ENCODE peak calls at places on chromosomes 4 and X, in six cellular contexts. One of them, this sample, is unnamed. For H3K4me1, the result is how much of the 10 kb centered on the place peaks cover.

GRCh38 chrX:10198254-10198653 is 41.5 kb downstream of the CLCN4 start:
- DNase-seq in pancreas: no peak
- DNase-seq in body of pancreas: no peak
- DNase-seq in sigmoid colon: no peak
- DNase-seq in colonic mucosa: no peak
- DNase-seq in mucosa of descending colon: no peak
- DNase-seq in this sample: no peak

GRCh38 chrX:129759576-129760061 is 20.1 kb upstream of the SASH3 start:
- DNase-seq in body of pancreas: no peak
- DNase-seq in pancreas: no peak
- DNase-seq in sigmoid colon: no peak
- DNase-seq in mucosa of descending colon: no peak
- DNase-seq in colonic mucosa: no peak
- DNase-seq in this sample: peak

GRCh38 chr4:170623899-170624298 is 534.1 kb upstream of the AADAT start:
- DNase-seq in colonic mucosa: no peak
- DNase-seq in body of pancreas: no peak
- DNase-seq in sigmoid colon: no peak
- DNase-seq in pancreas: no peak
- DNase-seq in mucosa of descending colon: no peak
- DNase-seq in this sample: no peak

GRCh38 chrX:74519870-74520269 is 94.6 kb downstream of the RLIM start:
- DNase-seq in body of pancreas: no peak
- DNase-seq in sigmoid colon: no peak
- DNase-seq in colonic mucosa: no peak
- DNase-seq in pancreas: no peak
- DNase-seq in mucosa of descending colon: no peak
- DNase-seq in this sample: no peak

GRCh38 chr4:47187608-47188007 is 156.2 kb downstream of the GABRB1 start:
- DNase-seq in mucosa of descending colon: no peak
- DNase-seq in body of pancreas: no peak
- DNase-seq in colonic mucosa: peak
- DNase-seq in sigmoid colon: no peak
- DNase-seq in pancreas: no peak
- DNase-seq in this sample: no peak

GRCh38 chrX:17592117-17592516 is 145.2 kb upstream of the SCML1 start:
- DNase-seq in pancreas: no peak
- DNase-seq in mucosa of descending colon: no peak
- DNase-seq in sigmoid colon: no peak
- DNase-seq in body of pancreas: no peak
- DNase-seq in colonic mucosa: no peak
- DNase-seq in this sample: no peak

GRCh38 chrX:15500497-15500966 is at the start of gene BMX:
- DNase-seq in pancreas: no peak
- DNase-seq in body of pancreas: no peak
- DNase-seq in mucosa of descending colon: no peak
- DNase-seq in sigmoid colon: no peak
- DNase-seq in colonic mucosa: no peak
- DNase-seq in this sample: peak

GRCh38 chr4:128385683-128386304 is 98.2 kb upstream of the PGRMC2 start:
- DNase-seq in pancreas: no peak
- DNase-seq in body of pancreas: no peak
- DNase-seq in sigmoid colon: no peak
- DNase-seq in colonic mucosa: no peak
- DNase-seq in mucosa of descending colon: no peak
- DNase-seq in this sample: no peak

GRCh38 chr4:59388359-59388758 is 1811.8 kb upstream of the ADGRL3 start:
- DNase-seq in body of pancreas: no peak
- DNase-seq in pancreas: no peak
- DNase-seq in sigmoid colon: no peak
- DNase-seq in mucosa of descending colon: no peak
- DNase-seq in colonic mucosa: no peak
- DNase-seq in this sample: no peak

GRCh38 chr4:86380176-86380724 is 20.4 kb upstream of the MAPK10 start:
- DNase-seq in pancreas: no peak
- DNase-seq in sigmoid colon: no peak
- DNase-seq in colonic mucosa: no peak
- DNase-seq in body of pancreas: no peak
- DNase-seq in mucosa of descending colon: no peak
- DNase-seq in this sample: no peak

GRCh38 chr4:89308161-89308500 is 531 bp upstream of the GPRIN3 start:
- DNase-seq in sigmoid colon: no peak
- DNase-seq in pancreas: no peak
- DNase-seq in mucosa of descending colon: no peak
- DNase-seq in colonic mucosa: no peak
- DNase-seq in body of pancreas: no peak
- DNase-seq in this sample: no peak

GRCh38 chr4:94307231-94307840 is 35.3 kb downstream of the HPGDS start:
- DNase-seq in mucosa of descending colon: no peak
- DNase-seq in body of pancreas: no peak
- DNase-seq in sigmoid colon: no peak
- DNase-seq in colonic mucosa: no peak
- DNase-seq in pancreas: no peak
- DNase-seq in this sample: no peak

GRCh38 chrX:107561468-107562215 is 66.7 kb upstream of the PRPS1 start:
- DNase-seq in colonic mucosa: no peak
- DNase-seq in sigmoid colon: no peak
- DNase-seq in pancreas: no peak
- DNase-seq in body of pancreas: no peak
- DNase-seq in mucosa of descending colon: no peak
- DNase-seq in this sample: no peak

GRCh38 chrX:11371106-11371505 is 77.9 kb downstream of the AMELX start:
- DNase-seq in body of pancreas: no peak
- DNase-seq in sigmoid colon: no peak
- DNase-seq in mucosa of descending colon: no peak
- DNase-seq in colonic mucosa: no peak
- DNase-seq in pancreas: no peak
- DNase-seq in this sample: no peak

GRCh38 chr4:73721901-73722300 is 18.5 kb upstream of the CXCL8 start:
- DNase-seq in body of pancreas: no peak
- DNase-seq in mucosa of descending colon: no peak
- DNase-seq in colonic mucosa: no peak
- DNase-seq in pancreas: no peak
- DNase-seq in sigmoid colon: no peak
- DNase-seq in this sample: no peak

GRCh38 chr4:5783486-5783885 is 72.5 kb downstream of the EVC start:
- DNase-seq in colonic mucosa: no peak
- DNase-seq in mucosa of descending colon: no peak
- DNase-seq in pancreas: no peak
- DNase-seq in body of pancreas: no peak
- DNase-seq in sigmoid colon: peak
- DNase-seq in this sample: peak

GRCh38 chr4:24849662-24850280 is 54.4 kb downstream of the SOD3 start:
- DNase-seq in mucosa of descending colon: no peak
- DNase-seq in pancreas: no peak
- DNase-seq in body of pancreas: no peak
- DNase-seq in colonic mucosa: no peak
- DNase-seq in sigmoid colon: no peak
- DNase-seq in this sample: no peak

GRCh38 chr4:5785806-5786680 is 75.0 kb downstream of the EVC start:
- DNase-seq in body of pancreas: no peak
- DNase-seq in mucosa of descending colon: no peak
- DNase-seq in colonic mucosa: no peak
- DNase-seq in sigmoid colon: peak
- DNase-seq in pancreas: no peak
- DNase-seq in this sample: peak

GRCh38 chr4:96895826-96896225 is 1055.9 kb downstream of the PDHA2 start:
- DNase-seq in pancreas: no peak
- DNase-seq in mucosa of descending colon: no peak
- DNase-seq in body of pancreas: no peak
- DNase-seq in sigmoid colon: no peak
- DNase-seq in colonic mucosa: no peak
- DNase-seq in this sample: no peak

GRCh38 chrX:72050011-72050410 is 81.7 kb downstream of the RTL5 start:
- DNase-seq in body of pancreas: no peak
- DNase-seq in mucosa of descending colon: no peak
- DNase-seq in colonic mucosa: no peak
- DNase-seq in sigmoid colon: no peak
- DNase-seq in pancreas: no peak
- DNase-seq in this sample: no peak

GRCh38 chr4:120691536-120691935 is 231.0 kb downstream of the PRDM5 start:
- DNase-seq in body of pancreas: no peak
- DNase-seq in sigmoid colon: no peak
- DNase-seq in colonic mucosa: no peak
- DNase-seq in pancreas: no peak
- DNase-seq in mucosa of descending colon: no peak
- DNase-seq in this sample: no peak

GRCh38 chr4:15893967-15894366 is 44.6 kb downstream of the FGFBP1 start:
- DNase-seq in colonic mucosa: no peak
- DNase-seq in body of pancreas: no peak
- DNase-seq in pancreas: no peak
- DNase-seq in mucosa of descending colon: no peak
- DNase-seq in sigmoid colon: no peak
- DNase-seq in this sample: no peak

GRCh38 chr4:48015216-48015615 is 1.3 kb downstream of the CNGA1 start:
- DNase-seq in pancreas: no peak
- DNase-seq in body of pancreas: no peak
- DNase-seq in sigmoid colon: no peak
- DNase-seq in mucosa of descending colon: no peak
- DNase-seq in colonic mucosa: no peak
- DNase-seq in this sample: no peak

GRCh38 chrX:39822133-39822748 is 275.5 kb downstream of the BCOR start:
- DNase-seq in colonic mucosa: no peak
- DNase-seq in sigmoid colon: no peak
- DNase-seq in mucosa of descending colon: no peak
- DNase-seq in pancreas: no peak
- DNase-seq in body of pancreas: no peak
- DNase-seq in this sample: no peak

GRCh38 chr4:11889099-11889498 is 460.4 kb upstream of the HS3ST1 start:
- DNase-seq in body of pancreas: no peak
- DNase-seq in colonic mucosa: no peak
- DNase-seq in pancreas: no peak
- DNase-seq in mucosa of descending colon: no peak
- DNase-seq in sigmoid colon: no peak
- DNase-seq in this sample: no peak

GRCh38 chrX:4379071-4379470 is 665.6 kb upstream of the PRKX start:
- DNase-seq in mucosa of descending colon: no peak
- DNase-seq in colonic mucosa: no peak
- DNase-seq in pancreas: no peak
- DNase-seq in sigmoid colon: no peak
- DNase-seq in body of pancreas: no peak
- DNase-seq in this sample: no peak

GRCh38 chr4:157290622-157291021 is 70.1 kb downstream of the GRIA2 start:
- DNase-seq in sigmoid colon: no peak
- DNase-seq in pancreas: no peak
- DNase-seq in colonic mucosa: no peak
- DNase-seq in mucosa of descending colon: no peak
- DNase-seq in body of pancreas: no peak
- DNase-seq in this sample: no peak

GRCh38 chrX:66676413-66676812 is 37.5 kb upstream of the EDA2R start:
- DNase-seq in colonic mucosa: no peak
- DNase-seq in pancreas: no peak
- DNase-seq in body of pancreas: no peak
- DNase-seq in sigmoid colon: no peak
- DNase-seq in mucosa of descending colon: no peak
- DNase-seq in this sample: no peak
- H3K4me3 ChIP-seq in colonic mucosa: no peak
- H3K4me3 ChIP-seq in pancreas: no peak
- H3K4me3 ChIP-seq in body of pancreas: no peak
- H3K4me3 ChIP-seq in sigmoid colon: no peak
- H3K4me3 ChIP-seq in mucosa of descending colon: no peak
- H3K4me3 ChIP-seq in this sample: no peak

DNA sequence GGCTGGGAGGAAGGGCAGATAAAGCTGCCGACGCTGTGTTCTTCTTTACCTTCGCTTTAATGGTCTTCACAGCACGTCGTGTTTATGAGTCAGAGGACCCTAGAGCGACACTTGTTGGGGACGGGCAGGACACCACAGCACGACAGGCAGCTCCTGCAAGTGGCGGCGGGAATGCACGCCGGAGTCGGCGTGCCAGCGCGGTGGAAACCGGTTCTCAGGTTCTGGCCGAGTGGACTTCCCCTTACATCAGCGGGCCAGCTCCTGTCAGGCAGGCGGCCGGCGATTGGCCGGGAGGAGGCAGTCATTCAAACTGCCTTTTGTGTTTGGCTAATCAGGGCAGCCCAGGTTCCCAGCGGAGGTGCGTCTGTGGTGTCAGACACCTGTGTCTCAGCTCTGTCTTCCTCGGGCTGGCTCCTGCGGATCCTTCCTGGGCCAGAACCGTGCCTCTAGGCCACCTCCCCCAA is 150.9 kb downstream of the SHROOM3 start:
- DNase-seq in body of pancreas: peak
- DNase-seq in pancreas: peak
- DNase-seq in mucosa of descending colon: peak
- DNase-seq in colonic mucosa: peak
- DNase-seq in sigmoid colon: peak
- DNase-seq in this sample: peak
- TF ChIP-seq CTCF in body of pancreas: no peak
- TF ChIP-seq CTCF in pancreas: peak
- TF ChIP-seq CTCF in mucosa of descending colon: no peak
- TF ChIP-seq CTCF in colonic mucosa: no peak
- TF ChIP-seq CTCF in sigmoid colon: no peak
- TF ChIP-seq CTCF in this sample: peak

DNA sequence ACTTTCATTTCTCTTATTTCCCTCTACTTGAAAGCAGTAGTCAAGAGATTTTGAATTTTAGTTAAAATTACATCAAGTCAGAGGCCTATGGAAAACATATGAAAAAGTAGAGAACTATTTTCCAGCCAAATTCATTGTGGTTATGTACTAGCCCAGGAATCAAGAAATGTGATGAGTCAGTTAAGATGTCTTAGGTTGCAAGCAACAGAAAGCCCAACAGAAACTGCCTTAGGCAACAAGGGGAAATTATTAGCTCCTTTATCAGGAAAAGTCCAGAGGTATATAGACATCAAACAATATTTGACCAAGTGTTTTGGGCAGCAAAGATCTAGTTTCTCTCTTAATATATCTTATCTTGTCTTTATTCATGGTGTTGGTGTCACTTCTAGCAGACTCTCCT is 37.8 kb upstream of the FRMD7 start:
- DNase-seq in pancreas: no peak
- DNase-seq in body of pancreas: no peak
- DNase-seq in mucosa of descending colon: no peak
- DNase-seq in sigmoid colon: no peak
- DNase-seq in colonic mucosa: no peak
- DNase-seq in this sample: no peak
- H3K4me1 ChIP-seq in pancreas: under half
- H3K4me1 ChIP-seq in body of pancreas: under half
- H3K4me1 ChIP-seq in mucosa of descending colon: under half
- H3K4me1 ChIP-seq in sigmoid colon: under half
- H3K4me1 ChIP-seq in colonic mucosa: under half
- H3K4me1 ChIP-seq in this sample: under half

DNA sequence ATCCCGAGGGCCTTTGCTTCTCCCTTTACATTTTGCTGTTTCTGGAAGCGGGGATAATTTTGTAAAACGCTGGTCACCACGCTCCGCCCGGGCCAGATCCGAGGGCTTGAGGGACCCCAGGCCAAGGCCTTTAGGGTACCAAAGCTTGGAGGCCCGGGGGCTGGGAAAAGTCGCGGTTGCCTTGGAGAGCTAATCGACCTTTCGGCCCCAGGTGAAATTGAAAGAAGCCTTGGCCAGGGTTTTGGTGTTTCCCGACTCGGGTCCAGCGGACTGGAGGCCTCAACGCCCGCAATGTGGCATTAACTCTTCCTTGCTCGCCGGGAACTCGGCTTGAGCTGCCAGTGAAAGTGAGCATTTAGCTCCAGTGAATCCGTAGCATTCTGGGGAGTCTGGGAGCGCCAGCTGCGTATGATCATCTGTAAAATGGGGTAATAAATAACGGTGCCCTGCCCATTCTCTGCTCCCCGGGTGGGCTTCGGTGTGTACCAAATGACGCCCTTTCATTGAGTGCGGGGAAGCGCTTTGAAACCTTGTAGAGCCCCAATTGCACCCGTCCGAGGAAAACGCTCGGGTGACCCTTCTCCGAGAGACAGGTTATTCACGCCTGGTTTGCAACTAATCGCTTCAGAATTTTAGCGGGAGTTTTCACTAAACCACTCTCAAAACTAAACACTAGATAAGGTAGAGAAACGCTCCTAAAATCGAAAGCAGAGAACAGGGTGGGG is 4.4 kb downstream of the NKX3-2 start:
- DNase-seq in sigmoid colon: peak
- DNase-seq in colonic mucosa: no peak
- DNase-seq in body of pancreas: no peak
- DNase-seq in pancreas: no peak
- DNase-seq in mucosa of descending colon: no peak
- DNase-seq in this sample: no peak
- H3K4me3 ChIP-seq in sigmoid colon: peak
- H3K4me3 ChIP-seq in colonic mucosa: no peak
- H3K4me3 ChIP-seq in body of pancreas: no peak
- H3K4me3 ChIP-seq in pancreas: no peak
- H3K4me3 ChIP-seq in mucosa of descending colon: no peak
- H3K4me3 ChIP-seq in this sample: no peak

This sample was measured in kidney.